ENCODE peak calls at places on chromosomes 5 and 9, in seven cellular contexts. B is activated naive CD8-positive, alpha-beta T cell treated with anti-CD3 and anti-CD28 coated beads, Interleukin-2, amount 50 U/mL, for 24 hours; K is cardiac muscle cell; T is A172; Y is activated naive CD4-positive, alpha-beta T cell; C is HuH-7; H is globus pallidus. L is an unnamed sample.
A peak's percentile ranks its signal among the peaks of the same experiment; 100 is the strongest.

GRCh38 chr5:95715799-95716461 is 15.2 kb upstream of the RHOBTB3 start:
- DNase-seq in B (no peak), K (no peak), T (peak; percentile 76), Y (no peak), C (no peak), H (no peak), L (no peak)

GRCh38 chr5:175853573-175854230 is 17.7 kb upstream of the CPLX2 start:
- DNase-seq in B (no peak), K (no peak), T (no peak), Y (no peak), C (no peak), H (no peak), L (no peak)

GRCh38 chr5:32714836-32715235 is 3.7 kb downstream of the NPR3 start:
- DNase-seq in B (no peak), K (no peak), T (no peak), Y (no peak), C (no peak), H (no peak), L (no peak)

GRCh38 chr9:97853844-97854695 is 1.0 kb downstream of the FOXE1 start:
- DNase-seq in B (peak; percentile 64), K (peak; percentile 52), T (no peak), Y (no peak), C (peak; percentile 49), H (no peak), L (no peak)

GRCh38 chr9:89522261-89522978 is 24.5 kb upstream of the SEMA4D start:
- DNase-seq in B (peak; percentile 64), K (no peak), T (peak; percentile 21), Y (peak; percentile 45), C (no peak), H (peak; percentile 45), L (peak; percentile 92)

GRCh38 chr9:316382-316965 is 101.8 kb downstream of the DOCK8 start:
- DNase-seq in B (no peak), K (no peak), T (no peak), Y (no peak), C (no peak), H (no peak), L (no peak)

GRCh38 chr5:114581136-114581535 is 219.3 kb downstream of the KCNN2 start:
- DNase-seq in B (no peak), K (peak; percentile 15), T (no peak), Y (no peak), C (no peak), H (no peak), L (no peak)

GRCh38 chr9:14924821-14925220 is 14.6 kb upstream of the FREM1 start:
- DNase-seq in B (no peak), K (no peak), T (no peak), Y (no peak), C (no peak), H (no peak), L (no peak)

GRCh38 chr9:95242613-95243012 is 74.9 kb downstream of the FANCC start:
- DNase-seq in B (no peak), K (no peak), T (no peak), Y (no peak), C (no peak), H (no peak), L (no peak)

GRCh38 chr5:91103353-91104061 is 279.6 kb downstream of the ARRDC3 start:
- DNase-seq in B (no peak), K (no peak), T (no peak), Y (no peak), C (no peak), H (no peak), L (no peak)

GRCh38 chr9:114372971-114373591 is 14.7 kb downstream of the AKNA start:
- DNase-seq in B (peak; percentile 86), K (no peak), T (no peak), Y (peak; percentile 66), C (no peak), H (peak; percentile 65), L (peak; percentile 98)

GRCh38 chr9:129383005-129383414 is 204.9 kb upstream of the IER5L start:
- DNase-seq in B (no peak), K (peak; percentile 72), T (no peak), Y (no peak), C (peak; percentile 62), H (peak; percentile 23), L (no peak)

GRCh38 chr5:139130217-139130616 is 68.0 kb downstream of the SIL1 start:
- DNase-seq in B (no peak), K (no peak), T (no peak), Y (no peak), C (no peak), H (no peak), L (no peak)

GRCh38 chr9:129141066-129142041 is 30.1 kb downstream of the PTPA start:
- DNase-seq in B (peak; percentile 37), K (no peak), T (peak; percentile 71), Y (no peak), C (no peak), H (peak; percentile 74), L (no peak)

GRCh38 chr5:168114444-168115017 is 176.9 kb upstream of the WWC1 start:
- DNase-seq in B (peak; percentile 47), K (peak; percentile 49), T (peak; percentile 70), Y (no peak), C (peak; percentile 79), H (peak; percentile 16), L (peak; percentile 41)

GRCh38 chr9:76302947-76303550 is 91.2 kb downstream of the RFK start:
- DNase-seq in B (no peak), K (peak; percentile 67), T (peak; percentile 60), Y (peak; percentile 1), C (peak; percentile 29), H (peak; percentile 19), L (peak; percentile 12)

GRCh38 chr5:172909931-172910502 is 49.2 kb upstream of the RPL26L1 start:
- DNase-seq in B (no peak), K (peak; percentile 73), T (no peak), Y (no peak), C (no peak), H (no peak), L (no peak)

GRCh38 chr9:88587182-88587581 is 52.2 kb downstream of the NXNL2 start:
- DNase-seq in B (no peak), K (no peak), T (no peak), Y (no peak), C (no peak), H (no peak), L (peak; percentile 43)

GRCh38 chr9:36913393-36914211 is 120.5 kb downstream of the PAX5 start:
- DNase-seq in B (no peak), K (no peak), T (no peak), Y (no peak), C (no peak), H (no peak), L (no peak)

GRCh38 chr9:35714579-35715252 is 17.3 kb downstream of the TLN1 start:
- DNase-seq in B (no peak), K (no peak), T (no peak), Y (no peak), C (no peak), H (no peak), L (no peak)

GRCh38 chr5:128671861-128672414 is 133.9 kb upstream of the FBN2 start:
- DNase-seq in B (no peak), K (no peak), T (peak; percentile 8), Y (no peak), C (no peak), H (no peak), L (no peak)

GRCh38 chr9:123238364-123238763 is 30.0 kb downstream of the STRBP start:
- DNase-seq in B (no peak), K (no peak), T (no peak), Y (no peak), C (no peak), H (no peak), L (no peak)

GRCh38 chr5:146041180-146041789 is 64.1 kb downstream of the PLAC8L1 start:
- DNase-seq in B (no peak), K (no peak), T (peak; percentile 56), Y (no peak), C (no peak), H (no peak), L (no peak)

GRCh38 chr5:178201221-178201926 is 3.0 kb upstream of the HNRNPAB start:
- DNase-seq in B (no peak), K (no peak), T (peak; percentile 53), Y (no peak), C (no peak), H (no peak), L (no peak)

GRCh38 chr5:143153332-143154119 is 250.0 kb downstream of the NR3C1 start:
- DNase-seq in B (no peak), K (no peak), T (no peak), Y (no peak), C (no peak), H (no peak), L (no peak)

GRCh38 chr5:107466233-107466769 is 204.4 kb downstream of the EFNA5 start:
- DNase-seq in B (no peak), K (peak; percentile 19), T (peak; percentile 99), Y (no peak), C (no peak), H (no peak), L (no peak)

GRCh38 chr5:78907255-78907886 is 77.7 kb downstream of the ARSB start:
- DNase-seq in B (no peak), K (no peak), T (peak; percentile 86), Y (no peak), C (no peak), H (no peak), L (peak; percentile 37)

GRCh38 chr5:396715-397032 is 46.3 kb upstream of the EXOC3 start:
- DNase-seq in B (no peak), K (no peak), T (no peak), Y (no peak), C (no peak), H (no peak), L (no peak)

GRCh38 chr9:121703014-121703734 is 51.7 kb downstream of the DAB2IP start:
- DNase-seq in B (no peak), K (no peak), T (no peak), Y (no peak), C (peak; percentile 52), H (no peak), L (no peak)

GRCh38 chr9:129436751-129437625 is 183.9 kb downstream of the C9orf50 start:
- DNase-seq in B (no peak), K (peak; percentile 89), T (no peak), Y (peak; percentile 12), C (peak; percentile 66), H (no peak), L (no peak)

GRCh38 chr9:113416149-113416726 is 5.7 kb downstream of the C9orf43 start:
- DNase-seq in B (no peak), K (no peak), T (no peak), Y (no peak), C (no peak), H (no peak), L (no peak)

GRCh38 chr5:1561402-1561929 is 37.7 kb upstream of the LPCAT1 start:
- DNase-seq in B (no peak), K (no peak), T (no peak), Y (no peak), C (no peak), H (no peak), L (no peak)

GRCh38 chr5:17058438-17058837 is 122.3 kb upstream of the MYO10 start:
- DNase-seq in B (no peak), K (no peak), T (no peak), Y (no peak), C (no peak), H (no peak), L (no peak)

GRCh38 chr9:114501786-114502682 is 3.2 kb downstream of the WHRN start:
- DNase-seq in B (no peak), K (peak; percentile 35), T (peak; percentile 49), Y (no peak), C (peak; percentile 53), H (peak; percentile 83), L (no peak)

GRCh38 chr9:20618361-20618799 is 3.9 kb downstream of the MLLT3 start:
- DNase-seq in B (no peak), K (no peak), T (peak; percentile 55), Y (no peak), C (no peak), H (no peak), L (no peak)

GRCh38 chr9:93060746-93061259 is 2.3 kb downstream of the SUSD3 start:
- DNase-seq in B (no peak), K (no peak), T (peak; percentile 78), Y (no peak), C (no peak), H (no peak), L (no peak)

GRCh38 chr9:114301798-114302565 is 20.9 kb upstream of the ORM1 start:
- DNase-seq in B (no peak), K (no peak), T (no peak), Y (no peak), C (no peak), H (no peak), L (no peak)

GRCh38 chr9:112328545-112328944 is 4.9 kb downstream of the PTBP3 start:
- DNase-seq in B (no peak), K (no peak), T (no peak), Y (no peak), C (no peak), H (no peak), L (no peak)